ENCODE peak calls at places on chromosome 6, in eight cellular contexts. X is endodermal cell; O is AG04450; S is NAMALWA; Y is A549; C is stimulated activated CD8-positive, alpha-beta memory T cell treated with anti-CD3 and anti-CD28 coated beads, Interleukin-12 subunit alpha, Interleukin-12 subunit beta, amount 100 ng/mL, for 4 hours; G is activated T-helper 1 cell treated with anti-CD3 and anti-CD28 coated beads, Interleukin-12 subunit alpha, Interleukin-12 subunit beta, Interleukin-2, Interleukin-4 antibody, amounts not matched to agents 30 ng/mL and 10 ng/mL and 1 ng/mL, durations not matched to agents 14 hours and 24 hours and 36 hours; P is suprapubic skin. A is an unnamed sample.

GRCh38 chr6:100446115-100446921 is 18.4 kb downstream of the SIM1 start:
- DNase-seq in X (peak; percentile 68), O (no peak), S (no peak), Y (no peak), C (no peak), G (no peak), P (no peak), A (no peak)

GRCh38 chr6:161079566-161080262 is 88.1 kb downstream of the MAP3K4 start:
- DNase-seq in X (no peak), O (peak; percentile 13), S (no peak), Y (no peak), C (peak; percentile 34), G (peak; percentile 22), P (no peak), A (no peak)

GRCh38 chr6:46113370-46113769 is 16.4 kb upstream of the ENPP4 start:
- DNase-seq in X (peak; percentile 71), O (no peak), S (no peak), Y (no peak), C (no peak), G (no peak), P (no peak), A (no peak)

GRCh38 chr6:90040931-90041330 is 146.7 kb downstream of the GJA10 start:
- DNase-seq in X (no peak), O (no peak), S (no peak), Y (no peak), C (no peak), G (no peak), P (no peak), A (no peak)

GRCh38 chr6:153038378-153038777 is 35.9 kb upstream of the MTRF1L start:
- DNase-seq in X (no peak), O (peak; percentile 20), S (no peak), Y (no peak), C (no peak), G (no peak), P (no peak), A (no peak)

GRCh38 chr6:109644131-109644530 is 46.9 kb downstream of the AK9 start:
- DNase-seq in X (no peak), O (no peak), S (no peak), Y (no peak), C (no peak), G (no peak), P (no peak), A (no peak)

GRCh38 chr6:84390334-84390733 is 162.9 kb upstream of the CEP162 start:
- DNase-seq in X (no peak), O (no peak), S (no peak), Y (no peak), C (no peak), G (no peak), P (no peak), A (no peak)

GRCh38 chr6:44024597-44025219 is 102.5 kb downstream of the MRPL14 start:
- DNase-seq in X (peak; percentile 54), O (no peak), S (no peak), Y (no peak), C (no peak), G (no peak), P (peak; percentile 31), A (no peak)

GRCh38 chr6:133432021-133432989 is 191.1 kb downstream of the EYA4 start:
- DNase-seq in X (peak; percentile 75), O (no peak), S (no peak), Y (no peak), C (no peak), G (no peak), P (no peak), A (no peak)

GRCh38 chr6:142412241-142412640 is 110.4 kb downstream of the ADGRG6 start:
- DNase-seq in X (no peak), O (no peak), S (no peak), Y (no peak), C (no peak), G (no peak), P (no peak), A (no peak)

GRCh38 chr6:138527376-138528092 is 28.2 kb upstream of the NHSL1 start:
- DNase-seq in X (no peak), O (no peak), S (no peak), Y (no peak), C (no peak), G (no peak), P (no peak), A (no peak)

GRCh38 chr6:29499704-29500103 is 11.9 kb upstream of the MAS1L start:
- DNase-seq in X (peak; percentile 13), O (no peak), S (no peak), Y (no peak), C (no peak), G (no peak), P (no peak), A (no peak)

GRCh38 chr6:136547336-136547735 is 2.9 kb downstream of the MAP7 start:
- DNase-seq in X (no peak), O (no peak), S (peak; percentile 34), Y (peak; percentile 70), C (no peak), G (no peak), P (no peak), A (no peak)

A was measured in activated B cell treated with CpG ODN at 0.5 μM for 24 hours.